ENCODE peak calls at places on chromosomes 1 and 21, in ten cellular contexts. H is pancreas; K is HEK293T; L is AG10803; Z is stomach; S is T-helper 17 cell; B is HS-5; M is NAMALWA; V is activated CD4-positive, alpha-beta T cell treated with anti-CD3 and anti-CD28 coated beads, Interleukin-2, amount 50 U/mL, for 4 hours; A is neural crest cell. J is an unnamed sample.

GRCh38 chr21:43024737-43025136 is 50.4 kb downstream of the PKNOX1 start:
- DNase-seq in V (no peak), B (no peak), L (no peak), S (no peak), H (no peak), Z (no peak), A (no peak), K (no peak), M (no peak), J (no peak)

GRCh38 chr1:159879977-159880376 is 17.5 kb upstream of the VSIG8 start:
- DNase-seq in M (no peak), V (no peak), B (peak), Z (no peak), A (no peak), H (no peak), L (peak), K (no peak), S (no peak), J (no peak)

GRCh38 chr1:166988976-166989515 is at the start of gene MAEL:
- DNase-seq in K (no peak), A (no peak), V (no peak), S (no peak), B (no peak), L (no peak), M (no peak), H (no peak), Z (no peak), J (no peak)

GRCh38 chr21:44360174-44360573 is 6.8 kb downstream of the TRPM2 start:
- DNase-seq in A (no peak), L (no peak), M (peak), S (no peak), B (no peak), Z (no peak), V (no peak), K (no peak), H (no peak), J (no peak)

GRCh38 chr1:31669786-31670582 is 25.3 kb upstream of the PEF1 start:
- DNase-seq in S (no peak), L (peak), Z (peak), M (peak), H (peak), V (no peak), A (no peak), B (no peak), K (no peak), J (peak)

GRCh38 chr1:242585616-242586354 is 61.3 kb upstream of the PLD5 start:
- DNase-seq in H (no peak), B (no peak), Z (no peak), A (no peak), S (no peak), L (no peak), M (no peak), V (no peak), K (no peak), J (no peak)

GRCh38 chr1:101120868-101121267 is 95.3 kb upstream of the DPH5 start:
- DNase-seq in V (no peak), A (no peak), M (no peak), K (no peak), S (no peak), H (no peak), B (no peak), L (no peak), Z (no peak), J (no peak)

GRCh38 chr1:172203135-172203823 is 217.2 kb upstream of the C1orf105 start:
- DNase-seq in H (no peak), A (no peak), M (no peak), Z (no peak), V (no peak), K (peak), S (no peak), B (no peak), L (no peak), J (no peak)

GRCh38 chr1:110309139-110309538 is 30.0 kb upstream of the RBM15 start:
- DNase-seq in V (no peak), A (no peak), H (no peak), Z (no peak), M (no peak), S (no peak), L (peak), K (no peak), B (no peak), J (no peak)

GRCh38 chr1:202034683-202035462 is 24.5 kb downstream of the ELF3 start:
- DNase-seq in V (no peak), Z (peak), A (no peak), B (peak), S (no peak), K (peak), L (peak), M (no peak), H (peak), J (no peak)

GRCh38 chr1:206508130-206508884 is 976 bp downstream of the RASSF5 start:
- DNase-seq in K (no peak), M (no peak), A (no peak), Z (peak), L (peak), H (no peak), S (no peak), B (no peak), V (no peak), J (no peak)

GRCh38 chr1:110254604-110255003 is 44.5 kb downstream of the KCNC4 start:
- DNase-seq in K (no peak), Z (no peak), V (no peak), B (no peak), L (no peak), S (no peak), H (no peak), M (no peak), A (no peak), J (no peak)

GRCh38 chr21:32940079-32941014 is 85.4 kb upstream of the OLIG2 start:
- DNase-seq in B (no peak), K (peak), L (peak), S (no peak), Z (peak), H (peak), M (peak), V (peak), A (peak), J (peak)

GRCh38 chr1:17258758-17259130 is 9.8 kb downstream of the PADI3 start:
- DNase-seq in M (no peak), H (no peak), S (no peak), L (no peak), B (no peak), A (no peak), K (no peak), V (no peak), Z (no peak), J (no peak)

GRCh38 chr21:28294046-28294445 is 698.6 kb downstream of the LTN1 start:
- DNase-seq in V (no peak), L (peak), M (no peak), Z (no peak), B (peak), H (no peak), S (no peak), K (no peak), A (no peak), J (no peak)

GRCh38 chr1:225461533-225462428 is 33.9 kb upstream of the LBR start:
- DNase-seq in Z (no peak), M (no peak), S (no peak), K (no peak), B (no peak), H (no peak), A (no peak), V (no peak), L (peak), J (no peak)

GRCh38 chr1:11780380-11781147 is 18.6 kb downstream of the C1orf167 start:
- DNase-seq in K (no peak), B (no peak), A (no peak), Z (no peak), V (no peak), S (no peak), H (no peak), L (no peak), M (no peak), J (no peak)

GRCh38 chr1:36517019-36517387 is 34.3 kb upstream of the CSF3R start:
- DNase-seq in Z (no peak), B (no peak), V (no peak), S (no peak), L (peak), A (no peak), H (no peak), M (no peak), K (no peak), J (no peak)

GRCh38 chr21:39444406-39445145 is 1.0 kb downstream of the LCA5L start:
- DNase-seq in Z (no peak), L (peak), K (no peak), S (no peak), M (peak), B (no peak), V (no peak), A (no peak), H (no peak), J (no peak)

GRCh38 chr1:115813735-115814134 is 27.2 kb downstream of the NHLH2 start:
- DNase-seq in H (no peak), S (no peak), Z (no peak), M (no peak), A (no peak), L (no peak), B (no peak), K (no peak), V (no peak), J (no peak)

GRCh38 chr1:23210351-23210785 is 6.9 kb downstream of the HTR1D start:
- DNase-seq in L (no peak), A (no peak), H (no peak), S (no peak), Z (no peak), V (no peak), B (peak), M (peak), K (no peak), J (no peak)

GRCh38 chr1:186927884-186928283 is 99.1 kb downstream of the PLA2G4A start:
- DNase-seq in A (no peak), S (no peak), Z (no peak), M (no peak), L (no peak), B (no peak), K (no peak), H (no peak), V (no peak), J (no peak)

GRCh38 chr1:87556326-87556725 is 227.6 kb downstream of the LMO4 start:
- DNase-seq in S (no peak), Z (no peak), A (no peak), H (no peak), B (peak), V (no peak), K (no peak), M (no peak), L (no peak), J (no peak)

GRCh38 chr1:16204216-16204615 is 8.2 kb downstream of the ARHGEF19 start:
- DNase-seq in S (no peak), H (no peak), L (no peak), V (no peak), M (no peak), A (no peak), K (no peak), Z (no peak), B (no peak), J (no peak)

GRCh38 chr1:40315795-40316594 is 1.1 kb downstream of the COL9A2 start:
- DNase-seq in Z (no peak), B (no peak), M (peak), A (peak), S (no peak), L (no peak), K (peak), V (peak), H (no peak), J (peak)

GRCh38 chr1:205986291-205986690 is 16.9 kb downstream of the RAB7B start:
- DNase-seq in M (peak), A (no peak), V (no peak), H (no peak), K (no peak), L (no peak), S (no peak), B (no peak), Z (no peak), J (no peak)

GRCh38 chr1:171961861-171962260 is 120.6 kb downstream of the DNM3 start:
- DNase-seq in M (no peak), K (no peak), H (no peak), Z (no peak), V (no peak), L (no peak), B (no peak), A (no peak), S (no peak), J (no peak)

GRCh38 chr1:243725846-243726245 is 124.2 kb downstream of the AKT3 start:
- DNase-seq in L (no peak), A (no peak), B (no peak), K (no peak), H (no peak), S (no peak), V (no peak), Z (no peak), M (no peak), J (no peak)

GRCh38 chr1:169928438-169929209 is 34.9 kb upstream of the SCYL3 start:
- DNase-seq in M (peak), V (no peak), B (peak), Z (no peak), L (peak), A (no peak), S (no peak), K (peak), H (no peak), J (no peak)

GRCh38 chr1:16115468-16116363 is 40.2 kb downstream of the EPHA2 start:
- DNase-seq in A (peak), B (no peak), L (no peak), Z (no peak), H (no peak), K (no peak), M (no peak), S (no peak), V (no peak), J (no peak)

GRCh38 chr1:61997123-61997522 is 197.5 kb upstream of the L1TD1 start:
- DNase-seq in M (no peak), K (no peak), A (no peak), B (no peak), L (no peak), Z (no peak), H (no peak), V (no peak), S (no peak), J (no peak)

GRCh38 chr1:64093941-64094340 is 109.5 kb upstream of the UBE2U start:
- DNase-seq in Z (no peak), M (no peak), S (no peak), L (peak), K (no peak), B (no peak), H (no peak), V (no peak), A (no peak), J (no peak)

GRCh38 chr1:100530901-100531487 is 6.9 kb upstream of the GPR88 start:
- DNase-seq in A (no peak), V (no peak), B (peak), M (no peak), Z (peak), K (no peak), S (no peak), L (peak), H (no peak), J (no peak)

GRCh38 chr1:154520333-154520732 is 18.1 kb upstream of the SHE start:
- DNase-seq in A (no peak), Z (no peak), B (no peak), V (no peak), H (no peak), S (no peak), M (no peak), L (no peak), K (no peak), J (no peak)

GRCh38 chr1:159916240-159917051 is 8.9 kb downstream of the TAGLN2 start:
- DNase-seq in A (no peak), H (peak), B (peak), K (peak), V (no peak), L (peak), M (no peak), S (no peak), Z (peak), J (no peak)

GRCh38 chr1:212600980-212601379 is 7.6 kb upstream of the ATF3 start:
- DNase-seq in V (no peak), A (no peak), K (no peak), S (no peak), M (no peak), B (no peak), L (peak), H (no peak), Z (no peak), J (no peak)

GRCh38 chr1:160308451-160309182 is 23.7 kb upstream of the PEX19 start:
- DNase-seq in K (no peak), H (no peak), S (no peak), A (no peak), Z (no peak), L (peak), M (no peak), B (no peak), V (no peak), J (no peak)

GRCh38 chr1:183537405-183537804 is 52.9 kb downstream of the NCF2 start:
- DNase-seq in A (no peak), Z (no peak), M (no peak), B (no peak), V (no peak), H (no peak), L (no peak), K (no peak), S (no peak), J (no peak)

GRCh38 chr1:8116892-8117262 is 90.8 kb upstream of the ERRFI1 start:
- DNase-seq in H (no peak), L (peak), K (peak), V (no peak), Z (peak), S (no peak), A (no peak), M (no peak), B (no peak), J (no peak)

GRCh38 chr1:154812911-154813816 is 56.9 kb downstream of the KCNN3 start:
- DNase-seq in M (no peak), S (no peak), A (peak), B (no peak), K (no peak), L (no peak), H (no peak), Z (no peak), V (no peak), J (no peak)